ENCODE peak calls at places on chromosomes 2 and 18, in seven cellular contexts. T, Q, X, R, L, P and M are unnamed samples.

GRCh38 chr2:211860224-211860623 is 678.4 kb downstream of the ERBB4 start:
- DNase-seq in T (no peak), Q (no peak), X (no peak), R (no peak), L (no peak), P (no peak), M (no peak)

GRCh38 chr2:216082388-216082733 is 642 bp downstream of the TMEM169 start:
- DNase-seq in T (no peak), Q (no peak), X (no peak), R (no peak), L (no peak), P (no peak), M (no peak)

GRCh38 chr18:31303771-31304170 is 14.2 kb upstream of the DSG1 start:
- DNase-seq in T (no peak), Q (no peak), X (no peak), R (no peak), L (no peak), P (no peak), M (no peak)

GRCh38 chr2:199792381-199792780 is 58.6 kb downstream of the FTCDNL1 start:
- DNase-seq in T (no peak), Q (no peak), X (no peak), R (no peak), L (no peak), P (no peak), M (no peak)

GRCh38 chr18:48655460-48655859 is 116.6 kb downstream of the CTIF start:
- DNase-seq in T (no peak), Q (no peak), X (no peak), R (no peak), L (no peak), P (no peak), M (no peak)

GRCh38 chr18:2982452-2983172 is 30.3 kb downstream of the LPIN2 start:
- DNase-seq in T (no peak), Q (no peak), X (no peak), R (peak; percentile 56), L (no peak), P (no peak), M (no peak)

GRCh38 chr2:98438190-98439133 is 6.2 kb upstream of the INPP4A start:
- DNase-seq in T (no peak), Q (no peak), X (no peak), R (no peak), L (no peak), P (no peak), M (no peak)

GRCh38 chr2:240234503-240234951 is 94.1 kb upstream of the OTOS start:
- DNase-seq in T (peak; percentile 56), Q (no peak), X (peak; percentile 47), R (no peak), L (no peak), P (peak; percentile 58), M (no peak)

GRCh38 chr2:152062130-152063091 is 36.4 kb downstream of the CACNB4 start:
- DNase-seq in T (no peak), Q (peak; percentile 55), X (peak; percentile 90), R (no peak), L (no peak), P (peak; percentile 71), M (no peak)

GRCh38 chr2:47429795-47430194 is 26.8 kb downstream of the MSH2 start:
- DNase-seq in T (no peak), Q (no peak), X (peak; percentile 77), R (no peak), L (no peak), P (no peak), M (no peak)

GRCh38 chr2:234249873-234250272 is 199.4 kb downstream of the SPP2 start:
- DNase-seq in T (no peak), Q (no peak), X (peak; percentile 66), R (peak; percentile 40), L (no peak), P (no peak), M (no peak)

GRCh38 chr2:136080114-136080513 is 37.8 kb downstream of the CXCR4 start:
- DNase-seq in T (no peak), Q (no peak), X (no peak), R (no peak), L (no peak), P (no peak), M (no peak)

GRCh38 chr18:7300971-7301553 is 70.2 kb downstream of the LRRC30 start:
- DNase-seq in T (no peak), Q (no peak), X (no peak), R (no peak), L (no peak), P (no peak), M (no peak)

GRCh38 chr2:26976242-26976641 is 5.8 kb downstream of the MAPRE3 start:
- DNase-seq in T (no peak), Q (no peak), X (peak; percentile 89), R (no peak), L (no peak), P (no peak), M (no peak)

GRCh38 chr2:121021685-121022084 is 263.3 kb downstream of the TFCP2L1 start:
- DNase-seq in T (no peak), Q (no peak), X (no peak), R (no peak), L (no peak), P (no peak), M (no peak)

GRCh38 chr2:57934659-57935058 is 111.9 kb upstream of the VRK2 start:
- DNase-seq in T (no peak), Q (no peak), X (no peak), R (no peak), L (no peak), P (no peak), M (no peak)

GRCh38 chr2:154161286-154161685 is 289.6 kb downstream of the GALNT13 start:
- DNase-seq in T (no peak), Q (no peak), X (no peak), R (no peak), L (no peak), P (no peak), M (no peak)

GRCh38 chr2:72781500-72781899 is 44.3 kb downstream of the EXOC6B start:
- DNase-seq in T (no peak), Q (no peak), X (peak; percentile 21), R (no peak), L (no peak), P (no peak), M (no peak)

GRCh38 chr2:171726841-171727460 is 39.7 kb downstream of the DYNC1I2 start:
- DNase-seq in T (no peak), Q (no peak), X (peak; percentile 62), R (no peak), L (no peak), P (no peak), M (no peak)

GRCh38 chr2:55482186-55482945 is 37.2 kb upstream of the CFAP36 start:
- DNase-seq in T (no peak), Q (no peak), X (peak; percentile 56), R (peak; percentile 34), L (no peak), P (no peak), M (no peak)

GRCh38 chr18:50830544-50830943 is 10.7 kb upstream of the MRO start:
- DNase-seq in T (no peak), Q (no peak), X (no peak), R (no peak), L (no peak), P (no peak), M (peak; percentile 34)